ENCODE peak calls at places on chromosomes 7 and 10, in eight cellular contexts. N, U, P, Y, C, T, L and V are unnamed samples.

GRCh38 chr10:117165557-117166419 is 27.7 kb upstream of the VAX1 start:
- DNase-seq in N (no peak), U (peak), L (peak), P (peak), Y (no peak), C (no peak), T (peak), V (no peak)

GRCh38 chr7:105890290-105890997 is 14.0 kb upstream of the ATXN7L1 start:
- DNase-seq in P (no peak), Y (no peak), L (peak), T (no peak), C (no peak), N (no peak), U (no peak), V (no peak)

GRCh38 chr10:18822156-18822555 is 162.9 kb downstream of the ARL5B start:
- DNase-seq in U (peak), Y (no peak), L (peak), P (peak), T (peak), N (no peak), C (no peak), V (no peak)

GRCh38 chr10:132133005-132133404 is 53.7 kb upstream of the DPYSL4 start:
- DNase-seq in L (peak), Y (no peak), N (no peak), T (no peak), C (no peak), U (peak), P (no peak), V (no peak)

GRCh38 chr7:43864126-43864525 is 5.2 kb downstream of the MRPS24 start:
- DNase-seq in N (no peak), L (no peak), C (no peak), U (no peak), P (no peak), Y (no peak), T (no peak), V (no peak)

GRCh38 chr7:47435889-47436312 is 146.0 kb downstream of the TNS3 start:
- DNase-seq in N (no peak), U (peak), Y (no peak), L (peak), P (no peak), T (peak), C (peak), V (no peak)

GRCh38 chr7:94509264-94509878 is at the start of gene CASD1:
- DNase-seq in T (peak), L (peak), N (peak), U (no peak), C (peak), P (peak), Y (peak), V (no peak)

GRCh38 chr10:52864459-52865106 is 92.0 kb upstream of the MBL2 start:
- DNase-seq in P (peak), L (peak), T (no peak), C (no peak), Y (no peak), U (peak), N (no peak), V (no peak)

GRCh38 chr7:158300427-158300826 is 287.2 kb downstream of the PTPRN2 start:
- DNase-seq in T (no peak), P (peak), L (no peak), C (no peak), N (no peak), U (no peak), Y (no peak), V (no peak)

GRCh38 chr10:128178319-128178937 is 52.2 kb upstream of the MKI67 start:
- DNase-seq in U (peak), N (no peak), C (peak), T (peak), L (peak), Y (no peak), P (peak), V (no peak)

GRCh38 chr7:112965506-112965905 is 121.1 kb downstream of the GPR85 start:
- DNase-seq in L (no peak), U (no peak), T (no peak), Y (no peak), P (no peak), N (no peak), C (no peak), V (no peak)

GRCh38 chr7:140564643-140565042 is 76.0 kb downstream of the DENND2A start:
- DNase-seq in P (no peak), N (no peak), C (no peak), L (peak), T (no peak), Y (no peak), U (peak), V (no peak)